ENCODE peak calls at places on chromosomes 4 and X, in six cellular contexts. One of them, this sample, is unnamed. For H3K9me3, the result is how much of the 10 kb centered on the place peaks cover.

GRCh38 chrX:106612403-106612789 is 618 bp downstream of the RADX start:
- DNase-seq in CD4-positive, alpha-beta T cell: no peak
- DNase-seq in CD4-positive, CD25-positive, alpha-beta regulatory T cell: peak
- DNase-seq in lung: no peak
- DNase-seq in gastrocnemius medialis: no peak
- DNase-seq in Panc1: no peak
- DNase-seq in this sample: no peak

GRCh38 chr4:169307581-169307980 is 36.8 kb upstream of the SH3RF1 start:
- DNase-seq in lung: no peak
- DNase-seq in gastrocnemius medialis: no peak
- DNase-seq in Panc1: no peak
- DNase-seq in CD4-positive, alpha-beta T cell: no peak
- DNase-seq in CD4-positive, CD25-positive, alpha-beta regulatory T cell: no peak
- DNase-seq in this sample: no peak

GRCh38 chr4:127533028-127533700 is 99.6 kb upstream of the INTU start:
- DNase-seq in gastrocnemius medialis: peak
- DNase-seq in CD4-positive, alpha-beta T cell: no peak
- DNase-seq in Panc1: no peak
- DNase-seq in CD4-positive, CD25-positive, alpha-beta regulatory T cell: no peak
- DNase-seq in lung: peak
- DNase-seq in this sample: no peak

GRCh38 chrX:141642979-141643378 is 53.5 kb downstream of the SPANXA2 start:
- DNase-seq in lung: no peak
- DNase-seq in CD4-positive, alpha-beta T cell: no peak
- DNase-seq in Panc1: no peak
- DNase-seq in CD4-positive, CD25-positive, alpha-beta regulatory T cell: no peak
- DNase-seq in gastrocnemius medialis: no peak
- DNase-seq in this sample: no peak

GRCh38 chr4:2269206-2269531 is 7.3 kb upstream of the MXD4 start:
- DNase-seq in lung: no peak
- DNase-seq in CD4-positive, CD25-positive, alpha-beta regulatory T cell: no peak
- DNase-seq in gastrocnemius medialis: no peak
- DNase-seq in CD4-positive, alpha-beta T cell: no peak
- DNase-seq in Panc1: no peak
- DNase-seq in this sample: no peak

GRCh38 chrX:67619253-67619652 is 75.4 kb downstream of the AR start:
- DNase-seq in Panc1: no peak
- DNase-seq in CD4-positive, CD25-positive, alpha-beta regulatory T cell: no peak
- DNase-seq in lung: no peak
- DNase-seq in CD4-positive, alpha-beta T cell: no peak
- DNase-seq in gastrocnemius medialis: no peak
- DNase-seq in this sample: no peak

GRCh38 chr4:87843936-87844335 is 11.2 kb downstream of the MEPE start:
- DNase-seq in CD4-positive, alpha-beta T cell: no peak
- DNase-seq in lung: no peak
- DNase-seq in Panc1: no peak
- DNase-seq in gastrocnemius medialis: peak
- DNase-seq in CD4-positive, CD25-positive, alpha-beta regulatory T cell: no peak
- DNase-seq in this sample: no peak

GRCh38 chr4:183329954-183330742 is 7.9 kb upstream of the CLDN24 start:
- DNase-seq in CD4-positive, CD25-positive, alpha-beta regulatory T cell: no peak
- DNase-seq in CD4-positive, alpha-beta T cell: no peak
- DNase-seq in Panc1: no peak
- DNase-seq in gastrocnemius medialis: no peak
- DNase-seq in lung: no peak
- DNase-seq in this sample: no peak

GRCh38 chrX:46913710-46914109 is 1.5 kb downstream of the JADE3 start:
- DNase-seq in CD4-positive, CD25-positive, alpha-beta regulatory T cell: no peak
- DNase-seq in CD4-positive, alpha-beta T cell: no peak
- DNase-seq in gastrocnemius medialis: no peak
- DNase-seq in Panc1: no peak
- DNase-seq in lung: no peak
- DNase-seq in this sample: no peak

GRCh38 chr4:127048371-127049085 is 584.2 kb upstream of the INTU start:
- DNase-seq in gastrocnemius medialis: no peak
- DNase-seq in Panc1: no peak
- DNase-seq in lung: no peak
- DNase-seq in CD4-positive, CD25-positive, alpha-beta regulatory T cell: no peak
- DNase-seq in CD4-positive, alpha-beta T cell: no peak
- DNase-seq in this sample: no peak

GRCh38 chr4:104989363-104989762 is 157.3 kb upstream of the TET2 start:
- DNase-seq in gastrocnemius medialis: no peak
- DNase-seq in Panc1: no peak
- DNase-seq in CD4-positive, CD25-positive, alpha-beta regulatory T cell: no peak
- DNase-seq in lung: no peak
- DNase-seq in CD4-positive, alpha-beta T cell: no peak
- DNase-seq in this sample: no peak

DNA sequence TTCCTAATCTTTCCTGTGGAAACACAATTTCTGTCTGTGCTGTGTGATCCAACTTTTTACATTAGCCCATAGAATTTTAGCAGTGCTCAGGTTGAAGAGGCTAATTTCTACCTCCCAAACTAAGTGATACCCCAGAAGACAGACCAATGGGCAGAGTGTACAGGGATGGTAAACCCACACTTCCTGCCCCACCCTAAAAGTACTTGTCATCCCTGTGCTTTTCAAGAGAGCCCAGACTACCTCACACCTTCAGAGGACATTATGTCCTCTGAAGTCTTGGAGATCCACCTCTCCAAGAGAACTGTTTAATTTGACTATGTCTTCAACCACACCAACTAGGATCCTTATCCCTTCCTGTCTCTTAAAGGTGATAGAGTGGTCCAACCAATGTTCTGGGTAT is 82.0 kb upstream of the ACSL1 start:
- DNase-seq in Panc1: no peak
- DNase-seq in CD4-positive, CD25-positive, alpha-beta regulatory T cell: peak
- DNase-seq in gastrocnemius medialis: no peak
- DNase-seq in lung: no peak
- DNase-seq in CD4-positive, alpha-beta T cell: no peak
- DNase-seq in this sample: no peak
- H3K9me3 ChIP-seq in Panc1: under half
- H3K9me3 ChIP-seq in CD4-positive, CD25-positive, alpha-beta regulatory T cell: under half
- H3K9me3 ChIP-seq in gastrocnemius medialis: under half
- H3K9me3 ChIP-seq in lung: under half
- H3K9me3 ChIP-seq in CD4-positive, alpha-beta T cell: under half
- H3K9me3 ChIP-seq in this sample: under half

DNA sequence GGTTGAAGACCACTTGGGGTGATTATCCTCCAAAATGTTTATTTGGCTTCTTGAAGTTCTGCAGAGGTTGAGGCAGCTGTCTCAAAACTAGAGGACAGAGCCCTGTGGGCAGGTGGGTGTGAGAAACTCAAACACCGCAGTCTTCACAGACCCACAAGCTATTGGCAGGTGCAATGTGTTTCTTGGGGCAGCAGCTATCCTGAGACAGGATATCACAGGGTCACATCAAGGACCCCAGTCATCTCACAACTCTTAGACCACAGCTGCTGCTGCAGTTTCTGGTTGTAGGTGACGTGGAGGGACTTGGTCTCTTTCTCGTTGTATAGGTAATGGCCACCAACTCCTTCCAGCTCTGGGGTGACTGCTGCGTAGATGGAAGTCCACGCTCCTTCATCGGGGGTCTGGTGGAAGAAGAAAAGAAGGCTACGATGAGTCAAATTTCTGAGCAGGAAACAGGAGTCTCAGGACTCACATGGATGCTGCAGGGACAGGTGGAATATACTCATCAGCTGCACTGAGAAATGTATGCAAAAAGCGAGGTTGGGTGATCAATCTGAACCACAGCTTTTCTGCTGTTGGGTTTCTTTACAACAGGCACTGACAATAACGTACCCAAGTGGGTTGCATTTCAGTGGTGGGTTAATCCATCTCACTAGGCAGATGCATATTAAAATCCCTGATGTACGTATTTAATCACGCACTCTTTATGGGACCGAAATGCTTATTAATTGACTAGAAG is 279.8 kb downstream of the DHRSX start:
- DNase-seq in CD4-positive, alpha-beta T cell: no peak
- DNase-seq in Panc1: no peak
- DNase-seq in CD4-positive, CD25-positive, alpha-beta regulatory T cell: no peak
- DNase-seq in lung: no peak
- DNase-seq in gastrocnemius medialis: no peak
- DNase-seq in this sample: no peak
- H3K9me3 ChIP-seq in CD4-positive, alpha-beta T cell: half or more
- H3K9me3 ChIP-seq in Panc1: under half
- H3K9me3 ChIP-seq in CD4-positive, CD25-positive, alpha-beta regulatory T cell: under half
- H3K9me3 ChIP-seq in lung: under half
- H3K9me3 ChIP-seq in gastrocnemius medialis: under half
- H3K9me3 ChIP-seq in this sample: under half

GRCh38 chrX:40845331-40845911 is 110.1 kb upstream of the MED14 start:
- DNase-seq in CD4-positive, alpha-beta T cell: no peak
- DNase-seq in lung: no peak
- DNase-seq in CD4-positive, CD25-positive, alpha-beta regulatory T cell: no peak
- DNase-seq in gastrocnemius medialis: no peak
- DNase-seq in Panc1: no peak
- DNase-seq in this sample: no peak
- H3K9me3 ChIP-seq in CD4-positive, alpha-beta T cell: under half
- H3K9me3 ChIP-seq in lung: under half
- H3K9me3 ChIP-seq in CD4-positive, CD25-positive, alpha-beta regulatory T cell: under half
- H3K9me3 ChIP-seq in gastrocnemius medialis: under half
- H3K9me3 ChIP-seq in Panc1: under half
- H3K9me3 ChIP-seq in this sample: under half

GRCh38 chr4:174989791-174990190 is 71.6 kb downstream of the ADAM29 start:
- DNase-seq in Panc1: no peak
- DNase-seq in CD4-positive, CD25-positive, alpha-beta regulatory T cell: no peak
- DNase-seq in CD4-positive, alpha-beta T cell: no peak
- DNase-seq in lung: no peak
- DNase-seq in gastrocnemius medialis: no peak
- DNase-seq in this sample: no peak
- H3K9me3 ChIP-seq in Panc1: under half
- H3K9me3 ChIP-seq in CD4-positive, CD25-positive, alpha-beta regulatory T cell: under half
- H3K9me3 ChIP-seq in CD4-positive, alpha-beta T cell: under half
- H3K9me3 ChIP-seq in lung: under half
- H3K9me3 ChIP-seq in gastrocnemius medialis: under half
- H3K9me3 ChIP-seq in this sample: under half

DNA sequence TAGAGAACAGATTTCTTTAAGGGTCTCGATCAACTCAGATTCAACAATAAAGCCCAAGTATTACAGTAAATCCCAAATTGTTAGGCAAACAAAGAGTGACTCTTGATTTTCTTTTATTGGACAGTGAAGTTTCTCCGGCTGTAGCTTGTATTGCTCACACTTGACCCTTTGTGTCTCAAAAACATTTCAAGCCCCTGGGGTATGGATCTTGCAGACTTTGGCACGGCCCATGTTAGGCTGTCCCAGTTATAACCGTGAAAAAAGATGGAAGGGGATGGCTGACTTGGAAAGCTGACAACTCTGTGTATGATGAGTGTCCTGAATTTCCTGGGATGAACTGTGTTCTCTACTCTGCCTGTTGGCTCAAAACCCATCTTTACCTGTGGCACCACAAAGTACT is 356.1 kb downstream of the SLITRK2 start:
- DNase-seq in CD4-positive, alpha-beta T cell: no peak
- DNase-seq in lung: no peak
- DNase-seq in gastrocnemius medialis: no peak
- DNase-seq in CD4-positive, CD25-positive, alpha-beta regulatory T cell: no peak
- DNase-seq in Panc1: no peak
- DNase-seq in this sample: no peak
- H3K9me3 ChIP-seq in CD4-positive, alpha-beta T cell: under half
- H3K9me3 ChIP-seq in lung: under half
- H3K9me3 ChIP-seq in gastrocnemius medialis: under half
- H3K9me3 ChIP-seq in CD4-positive, CD25-positive, alpha-beta regulatory T cell: under half
- H3K9me3 ChIP-seq in Panc1: under half
- H3K9me3 ChIP-seq in this sample: under half

GRCh38 chr4:71864380-71864779 is 80.5 kb upstream of the GC start:
- DNase-seq in CD4-positive, CD25-positive, alpha-beta regulatory T cell: no peak
- DNase-seq in CD4-positive, alpha-beta T cell: no peak
- DNase-seq in gastrocnemius medialis: no peak
- DNase-seq in Panc1: no peak
- DNase-seq in lung: no peak
- DNase-seq in this sample: no peak
- H3K9me3 ChIP-seq in CD4-positive, CD25-positive, alpha-beta regulatory T cell: under half
- H3K9me3 ChIP-seq in CD4-positive, alpha-beta T cell: under half
- H3K9me3 ChIP-seq in gastrocnemius medialis: under half
- H3K9me3 ChIP-seq in Panc1: under half
- H3K9me3 ChIP-seq in lung: under half
- H3K9me3 ChIP-seq in this sample: under half

DNA sequence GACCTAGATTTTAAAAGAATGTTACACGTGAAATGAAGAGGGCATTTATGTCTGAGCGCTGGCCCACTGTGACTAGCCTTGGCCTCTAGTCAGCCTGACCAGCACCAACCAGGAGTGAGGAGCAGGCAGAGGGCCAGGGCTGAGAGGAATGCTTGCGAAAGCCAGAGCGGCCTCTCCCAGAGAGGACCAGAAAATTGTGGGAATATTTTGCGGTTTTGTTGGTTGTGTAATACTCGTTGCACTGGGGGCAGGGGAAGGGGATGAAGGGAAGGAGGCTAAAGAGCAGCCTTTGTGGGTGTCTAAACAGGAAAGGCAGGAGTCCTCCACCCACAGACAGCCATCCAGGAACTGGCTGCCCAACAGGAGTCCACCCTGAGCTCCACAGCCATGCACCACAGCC is 3.8 kb downstream of the GABRE start:
- DNase-seq in CD4-positive, CD25-positive, alpha-beta regulatory T cell: no peak
- DNase-seq in lung: peak
- DNase-seq in Panc1: no peak
- DNase-seq in gastrocnemius medialis: peak
- DNase-seq in CD4-positive, alpha-beta T cell: no peak
- DNase-seq in this sample: no peak
- H3K9me3 ChIP-seq in CD4-positive, CD25-positive, alpha-beta regulatory T cell: under half
- H3K9me3 ChIP-seq in lung: under half
- H3K9me3 ChIP-seq in Panc1: under half
- H3K9me3 ChIP-seq in gastrocnemius medialis: under half
- H3K9me3 ChIP-seq in CD4-positive, alpha-beta T cell: under half
- H3K9me3 ChIP-seq in this sample: under half

GRCh38 chr4:11198516-11199305 is 230.0 kb downstream of the HS3ST1 start:
- DNase-seq in CD4-positive, alpha-beta T cell: no peak
- DNase-seq in Panc1: no peak
- DNase-seq in CD4-positive, CD25-positive, alpha-beta regulatory T cell: no peak
- DNase-seq in lung: no peak
- DNase-seq in gastrocnemius medialis: no peak
- DNase-seq in this sample: no peak

GRCh38 chr4:11194431-11194830 is 234.3 kb downstream of the HS3ST1 start:
- DNase-seq in lung: no peak
- DNase-seq in CD4-positive, CD25-positive, alpha-beta regulatory T cell: no peak
- DNase-seq in gastrocnemius medialis: no peak
- DNase-seq in CD4-positive, alpha-beta T cell: no peak
- DNase-seq in Panc1: no peak
- DNase-seq in this sample: no peak

GRCh38 chr4:11197942-11198341 is 230.8 kb downstream of the HS3ST1 start:
- DNase-seq in CD4-positive, CD25-positive, alpha-beta regulatory T cell: no peak
- DNase-seq in lung: no peak
- DNase-seq in Panc1: no peak
- DNase-seq in CD4-positive, alpha-beta T cell: no peak
- DNase-seq in gastrocnemius medialis: no peak
- DNase-seq in this sample: no peak
- H3K9me3 ChIP-seq in CD4-positive, CD25-positive, alpha-beta regulatory T cell: under half
- H3K9me3 ChIP-seq in lung: under half
- H3K9me3 ChIP-seq in Panc1: under half
- H3K9me3 ChIP-seq in CD4-positive, alpha-beta T cell: under half
- H3K9me3 ChIP-seq in gastrocnemius medialis: under half
- H3K9me3 ChIP-seq in this sample: under half